ENCODE peak calls at places on chromosomes 13 and 19, in eight cellular contexts. One of them, this sample, is unnamed.

GRCh38 chr13:50989476-50989875 is 79.9 kb downstream of the RNASEH2B start:
- DNase-seq in neural progenitor cell: peak
- DNase-seq in sigmoid colon: no peak
- DNase-seq in AG10803: no peak
- DNase-seq in GM23338: peak
- DNase-seq in OCI-LY7: no peak
- DNase-seq in A549: peak
- DNase-seq in heart right ventricle: no peak
- DNase-seq in this sample: peak

GRCh38 chr19:51706296-51706695 is 13.2 kb downstream of the SPACA6 start:
- DNase-seq in GM23338: no peak
- DNase-seq in OCI-LY7: no peak
- DNase-seq in neural progenitor cell: no peak
- DNase-seq in A549: no peak
- DNase-seq in sigmoid colon: no peak
- DNase-seq in heart right ventricle: no peak
- DNase-seq in AG10803: no peak
- DNase-seq in this sample: no peak

GRCh38 chr19:34662919-34663318 is 14.0 kb downstream of the SCGB2B2 start:
- DNase-seq in GM23338: peak
- DNase-seq in sigmoid colon: no peak
- DNase-seq in A549: peak
- DNase-seq in neural progenitor cell: peak
- DNase-seq in OCI-LY7: peak
- DNase-seq in AG10803: peak
- DNase-seq in heart right ventricle: no peak
- DNase-seq in this sample: no peak

GRCh38 chr19:50943074-50943828 is 9.6 kb downstream of the KLK5 start:
- DNase-seq in OCI-LY7: no peak
- DNase-seq in A549: no peak
- DNase-seq in neural progenitor cell: no peak
- DNase-seq in sigmoid colon: no peak
- DNase-seq in AG10803: no peak
- DNase-seq in heart right ventricle: no peak
- DNase-seq in GM23338: no peak
- DNase-seq in this sample: no peak

GRCh38 chr19:628168-628567 is 5.2 kb downstream of the POLRMT start:
- DNase-seq in neural progenitor cell: peak
- DNase-seq in heart right ventricle: no peak
- DNase-seq in AG10803: no peak
- DNase-seq in A549: no peak
- DNase-seq in OCI-LY7: no peak
- DNase-seq in GM23338: peak
- DNase-seq in sigmoid colon: no peak
- DNase-seq in this sample: no peak

GRCh38 chr19:28956421-28956820 is 256.5 kb downstream of the UQCRFS1 start:
- DNase-seq in sigmoid colon: no peak
- DNase-seq in AG10803: no peak
- DNase-seq in GM23338: no peak
- DNase-seq in heart right ventricle: no peak
- DNase-seq in OCI-LY7: no peak
- DNase-seq in A549: no peak
- DNase-seq in neural progenitor cell: no peak
- DNase-seq in this sample: no peak

GRCh38 chr13:63367522-63368198 is 1952.0 kb upstream of the PCDH20 start:
- DNase-seq in neural progenitor cell: no peak
- DNase-seq in GM23338: no peak
- DNase-seq in AG10803: peak
- DNase-seq in A549: no peak
- DNase-seq in sigmoid colon: no peak
- DNase-seq in heart right ventricle: no peak
- DNase-seq in OCI-LY7: no peak
- DNase-seq in this sample: no peak

GRCh38 chr19:52296773-52297600 is at the start of gene ZNF480:
- DNase-seq in GM23338: peak
- DNase-seq in heart right ventricle: peak
- DNase-seq in sigmoid colon: peak
- DNase-seq in neural progenitor cell: peak
- DNase-seq in A549: peak
- DNase-seq in AG10803: peak
- DNase-seq in OCI-LY7: peak
- DNase-seq in this sample: peak

GRCh38 chr13:113758651-113759524 is at the start of gene TMEM255B:
- DNase-seq in neural progenitor cell: peak
- DNase-seq in heart right ventricle: peak
- DNase-seq in AG10803: peak
- DNase-seq in sigmoid colon: peak
- DNase-seq in A549: peak
- DNase-seq in OCI-LY7: no peak
- DNase-seq in GM23338: peak
- DNase-seq in this sample: peak

GRCh38 chr13:101115762-101116161 is 300.5 kb downstream of the NALCN start:
- DNase-seq in sigmoid colon: no peak
- DNase-seq in OCI-LY7: no peak
- DNase-seq in heart right ventricle: no peak
- DNase-seq in AG10803: peak
- DNase-seq in GM23338: peak
- DNase-seq in A549: peak
- DNase-seq in neural progenitor cell: peak
- DNase-seq in this sample: peak
- TF ChIP-seq CTCF in sigmoid colon: no peak
- TF ChIP-seq CTCF in OCI-LY7: peak
- TF ChIP-seq CTCF in heart right ventricle: no peak
- TF ChIP-seq CTCF in AG10803: peak
- TF ChIP-seq CTCF in GM23338: peak
- TF ChIP-seq CTCF in A549: no peak
- TF ChIP-seq CTCF in neural progenitor cell: peak
- TF ChIP-seq CTCF in this sample: peak

GRCh38 chr19:2883686-2884439 is 16.7 kb downstream of the ZNF556 start:
- DNase-seq in sigmoid colon: no peak
- DNase-seq in heart right ventricle: no peak
- DNase-seq in A549: no peak
- DNase-seq in GM23338: no peak
- DNase-seq in AG10803: peak
- DNase-seq in OCI-LY7: peak
- DNase-seq in neural progenitor cell: no peak
- DNase-seq in this sample: no peak

GRCh38 chr19:2885736-2886135 is 15.0 kb upstream of the ZNF57 start:
- DNase-seq in heart right ventricle: no peak
- DNase-seq in AG10803: no peak
- DNase-seq in sigmoid colon: no peak
- DNase-seq in neural progenitor cell: no peak
- DNase-seq in OCI-LY7: no peak
- DNase-seq in A549: no peak
- DNase-seq in GM23338: no peak
- DNase-seq in this sample: no peak

GRCh38 chr19:2887391-2887914 is 13.3 kb upstream of the ZNF57 start:
- DNase-seq in heart right ventricle: no peak
- DNase-seq in AG10803: peak
- DNase-seq in A549: peak
- DNase-seq in OCI-LY7: peak
- DNase-seq in sigmoid colon: no peak
- DNase-seq in neural progenitor cell: peak
- DNase-seq in GM23338: peak
- DNase-seq in this sample: peak

GRCh38 chr19:2888739-2889224 is 11.9 kb upstream of the ZNF57 start:
- DNase-seq in heart right ventricle: no peak
- DNase-seq in sigmoid colon: no peak
- DNase-seq in A549: no peak
- DNase-seq in GM23338: peak
- DNase-seq in AG10803: peak
- DNase-seq in neural progenitor cell: no peak
- DNase-seq in OCI-LY7: peak
- DNase-seq in this sample: no peak
- H3K4me3 ChIP-seq in heart right ventricle: peak
- H3K4me3 ChIP-seq in sigmoid colon: no peak
- H3K4me3 ChIP-seq in A549: no peak
- H3K4me3 ChIP-seq in GM23338: no peak
- H3K4me3 ChIP-seq in AG10803: peak
- H3K4me3 ChIP-seq in neural progenitor cell: no peak
- H3K4me3 ChIP-seq in OCI-LY7: peak
- H3K4me3 ChIP-seq in this sample: no peak

DNA sequence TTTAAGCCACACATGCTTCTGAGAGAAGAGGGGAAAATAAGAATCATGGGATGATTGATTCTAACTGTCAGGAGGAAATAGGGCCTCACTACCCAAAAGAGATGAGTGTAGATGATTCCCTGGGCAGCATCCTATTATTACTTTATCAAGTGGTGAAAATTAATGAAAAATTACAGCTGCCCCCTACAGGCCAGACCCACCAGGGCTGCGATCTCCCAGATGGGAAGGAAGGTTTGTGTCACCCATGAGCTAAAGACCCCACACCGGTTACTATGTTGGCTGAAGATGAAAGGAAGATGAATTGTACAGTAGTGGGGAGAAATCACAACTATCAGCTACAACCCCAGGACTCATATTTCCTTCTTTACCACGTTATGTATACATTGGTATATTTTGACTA is 49.5 kb downstream of the RFC3 start:
- DNase-seq in sigmoid colon: no peak
- DNase-seq in neural progenitor cell: no peak
- DNase-seq in AG10803: no peak
- DNase-seq in GM23338: no peak
- DNase-seq in heart right ventricle: no peak
- DNase-seq in A549: no peak
- DNase-seq in OCI-LY7: no peak
- DNase-seq in this sample: no peak
- TF ChIP-seq CTCF in sigmoid colon: no peak
- TF ChIP-seq CTCF in neural progenitor cell: peak
- TF ChIP-seq CTCF in AG10803: no peak
- TF ChIP-seq CTCF in GM23338: peak
- TF ChIP-seq CTCF in heart right ventricle: no peak
- TF ChIP-seq CTCF in A549: no peak
- TF ChIP-seq CTCF in OCI-LY7: peak
- TF ChIP-seq CTCF in this sample: peak

GRCh38 chr19:3605361-3605760 is 1.3 kb downstream of the TBXA2R start:
- DNase-seq in neural progenitor cell: no peak
- DNase-seq in A549: no peak
- DNase-seq in heart right ventricle: no peak
- DNase-seq in OCI-LY7: no peak
- DNase-seq in GM23338: no peak
- DNase-seq in sigmoid colon: no peak
- DNase-seq in AG10803: no peak
- DNase-seq in this sample: no peak
- H3K4me3 ChIP-seq in neural progenitor cell: no peak
- H3K4me3 ChIP-seq in A549: no peak
- H3K4me3 ChIP-seq in heart right ventricle: peak
- H3K4me3 ChIP-seq in OCI-LY7: no peak
- H3K4me3 ChIP-seq in GM23338: no peak
- H3K4me3 ChIP-seq in sigmoid colon: no peak
- H3K4me3 ChIP-seq in AG10803: peak
- H3K4me3 ChIP-seq in this sample: peak

DNA sequence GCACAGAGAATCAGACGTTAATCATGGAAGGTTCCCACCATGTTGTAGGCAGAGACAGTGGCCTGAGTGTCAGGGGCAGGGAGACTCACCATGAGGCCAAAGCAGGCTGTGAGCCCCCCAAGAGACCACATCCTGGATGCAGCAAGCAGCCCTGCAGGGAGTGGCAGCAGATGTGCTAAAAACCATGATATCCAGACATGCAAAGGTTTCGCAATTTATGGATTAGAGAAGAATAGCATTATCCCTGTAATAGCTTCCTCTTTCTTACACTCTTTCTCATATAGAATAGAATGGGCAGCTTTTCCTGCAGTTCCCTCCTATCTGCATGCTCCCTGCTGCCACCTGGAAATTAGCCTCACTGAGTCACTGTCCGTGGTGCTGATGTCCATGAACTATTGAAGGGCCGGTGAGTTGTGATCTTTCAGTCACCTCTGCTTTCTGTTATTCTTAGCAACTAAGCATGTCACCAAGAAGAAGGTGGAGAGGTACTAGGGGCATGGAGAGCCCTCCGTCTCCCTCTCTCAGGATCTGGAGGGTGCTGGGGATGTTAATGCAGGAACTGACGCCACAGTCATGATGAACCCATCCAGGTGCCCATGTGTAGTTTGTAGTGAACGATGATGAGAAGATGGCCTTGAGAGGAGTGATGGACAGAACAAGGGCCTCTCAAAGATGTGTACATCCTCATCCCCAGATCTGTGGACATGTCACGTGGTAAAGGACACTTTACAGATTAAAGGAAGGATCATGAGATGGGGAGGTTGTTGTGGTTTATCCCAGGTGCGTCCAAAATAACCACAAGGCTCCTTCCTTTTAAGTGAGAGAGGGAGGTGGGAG is 9.9 kb downstream of the CEACAM4 start:
- DNase-seq in neural progenitor cell: peak
- DNase-seq in OCI-LY7: peak
- DNase-seq in heart right ventricle: no peak
- DNase-seq in A549: peak
- DNase-seq in sigmoid colon: no peak
- DNase-seq in AG10803: peak
- DNase-seq in GM23338: peak
- DNase-seq in this sample: no peak
- TF ChIP-seq CTCF in neural progenitor cell: no peak
- TF ChIP-seq CTCF in OCI-LY7: no peak
- TF ChIP-seq CTCF in heart right ventricle: no peak
- TF ChIP-seq CTCF in A549: no peak
- TF ChIP-seq CTCF in sigmoid colon: no peak
- TF ChIP-seq CTCF in AG10803: no peak
- TF ChIP-seq CTCF in GM23338: no peak
- TF ChIP-seq CTCF in this sample: no peak

GRCh38 chr13:112658807-112659206 is 31.0 kb upstream of the ATP11A start:
- DNase-seq in OCI-LY7: no peak
- DNase-seq in A549: no peak
- DNase-seq in neural progenitor cell: no peak
- DNase-seq in AG10803: peak
- DNase-seq in GM23338: no peak
- DNase-seq in heart right ventricle: no peak
- DNase-seq in sigmoid colon: no peak
- DNase-seq in this sample: no peak
- H3K4me3 ChIP-seq in OCI-LY7: no peak
- H3K4me3 ChIP-seq in A549: no peak
- H3K4me3 ChIP-seq in neural progenitor cell: no peak
- H3K4me3 ChIP-seq in AG10803: no peak
- H3K4me3 ChIP-seq in GM23338: no peak
- H3K4me3 ChIP-seq in heart right ventricle: no peak
- H3K4me3 ChIP-seq in sigmoid colon: no peak
- H3K4me3 ChIP-seq in this sample: no peak

This sample was measured in astrocyte of the spinal cord.